ENCODE peak calls at places on chromosomes 5 and 9, in five cellular contexts. A is lower leg skin, U is K562, I is gastrocnemius medialis, L is transverse colon. S is an unnamed sample.

GRCh38 chr9:118522093-118523028 is 818.2 kb downstream of the TLR4 start:
- DNase-seq in A (no peak), U (peak), I (no peak), L (peak), S (peak)

GRCh38 chr9:15086096-15087030 is 176.1 kb upstream of the FREM1 start:
- DNase-seq in A (no peak), U (no peak), I (no peak), L (no peak), S (no peak)

GRCh38 chr5:36374275-36374862 is 72.7 kb upstream of the RANBP3L start:
- DNase-seq in A (peak), U (no peak), I (no peak), L (no peak), S (peak)

GRCh38 chr9:33926746-33927485 is 110.0 kb downstream of the UBE2R2 start:
- DNase-seq in A (no peak), U (no peak), I (no peak), L (no peak), S (no peak)

GRCh38 chr9:71504636-71505035 is 263.7 kb downstream of the CEMIP2 start:
- DNase-seq in A (no peak), U (no peak), I (no peak), L (no peak), S (no peak)

GRCh38 chr5:2096827-2097226 is 214.1 kb upstream of the IRX4 start:
- DNase-seq in A (no peak), U (no peak), I (no peak), L (no peak), S (no peak)

GRCh38 chr5:43168175-43168574 is 23.9 kb upstream of the NIM1K start:
- DNase-seq in A (no peak), U (no peak), I (no peak), L (no peak), S (no peak)

GRCh38 chr9:83935276-83935890 is 14.2 kb upstream of the KIF27 start:
- DNase-seq in A (no peak), U (no peak), I (no peak), L (no peak), S (no peak)

GRCh38 chr5:119207105-119207504 is 136.2 kb downstream of the DMXL1 start:
- DNase-seq in A (no peak), U (no peak), I (no peak), L (no peak), S (no peak)

GRCh38 chr5:40221796-40222195 is 457.9 kb upstream of the PTGER4 start:
- DNase-seq in A (no peak), U (no peak), I (no peak), L (no peak), S (peak)

GRCh38 chr5:15501057-15501791 is 1.2 kb downstream of the FBXL7 start:
- DNase-seq in A (no peak), U (no peak), I (peak), L (peak), S (peak)

GRCh38 chr5:154476343-154477213 is 1.4 kb downstream of the HAND1 start:
- DNase-seq in A (no peak), U (no peak), I (no peak), L (no peak), S (no peak)

GRCh38 chr5:147303976-147304375 is 69.2 kb downstream of the STK32A start:
- DNase-seq in A (no peak), U (no peak), I (no peak), L (no peak), S (peak)
- TF ChIP-seq POLR2A in A (no peak), U (no peak), I (no peak), L (no peak), S (no peak)

DNA sequence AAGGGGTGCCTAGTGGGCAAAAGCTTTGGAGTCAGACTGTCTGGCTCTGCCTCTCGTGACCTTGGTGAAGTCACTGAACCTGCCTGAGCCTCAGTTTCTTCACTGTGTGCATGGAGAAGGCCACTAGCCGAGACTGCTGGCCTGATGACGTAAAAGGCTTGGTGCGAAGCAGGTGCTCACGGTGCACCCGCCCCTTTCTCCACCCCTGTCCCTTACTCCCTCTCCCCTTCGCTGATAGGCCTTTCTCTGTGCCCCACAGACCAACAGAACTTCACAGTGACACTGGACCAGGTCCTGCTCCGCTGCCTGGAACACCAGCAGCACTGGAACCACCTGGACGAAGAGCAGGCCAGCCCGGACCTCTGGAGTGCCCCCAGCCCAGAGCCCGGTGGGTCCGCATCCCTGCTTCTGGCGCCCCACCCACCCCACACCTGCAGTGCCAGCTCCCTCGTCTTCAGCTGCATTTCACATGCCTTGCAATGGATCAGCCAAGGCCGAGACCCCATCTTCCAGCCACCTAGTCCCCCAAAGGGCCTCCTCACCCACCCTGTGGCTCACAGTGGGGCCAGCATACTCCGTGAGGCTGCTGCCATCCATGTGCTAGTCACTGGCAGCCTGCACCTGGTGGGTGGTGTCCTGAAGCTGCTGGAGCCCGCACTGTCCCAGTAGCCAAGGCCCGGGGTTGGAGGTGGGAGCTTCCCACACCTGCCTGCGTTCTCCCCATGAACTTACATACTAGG is 10.4 kb downstream of the FPGS start:
- DNase-seq in A (no peak), U (no peak), I (no peak), L (no peak), S (no peak)
- TF ChIP-seq POLR2A in A (no peak), U (no peak), I (no peak), L (no peak), S (no peak)

DNA sequence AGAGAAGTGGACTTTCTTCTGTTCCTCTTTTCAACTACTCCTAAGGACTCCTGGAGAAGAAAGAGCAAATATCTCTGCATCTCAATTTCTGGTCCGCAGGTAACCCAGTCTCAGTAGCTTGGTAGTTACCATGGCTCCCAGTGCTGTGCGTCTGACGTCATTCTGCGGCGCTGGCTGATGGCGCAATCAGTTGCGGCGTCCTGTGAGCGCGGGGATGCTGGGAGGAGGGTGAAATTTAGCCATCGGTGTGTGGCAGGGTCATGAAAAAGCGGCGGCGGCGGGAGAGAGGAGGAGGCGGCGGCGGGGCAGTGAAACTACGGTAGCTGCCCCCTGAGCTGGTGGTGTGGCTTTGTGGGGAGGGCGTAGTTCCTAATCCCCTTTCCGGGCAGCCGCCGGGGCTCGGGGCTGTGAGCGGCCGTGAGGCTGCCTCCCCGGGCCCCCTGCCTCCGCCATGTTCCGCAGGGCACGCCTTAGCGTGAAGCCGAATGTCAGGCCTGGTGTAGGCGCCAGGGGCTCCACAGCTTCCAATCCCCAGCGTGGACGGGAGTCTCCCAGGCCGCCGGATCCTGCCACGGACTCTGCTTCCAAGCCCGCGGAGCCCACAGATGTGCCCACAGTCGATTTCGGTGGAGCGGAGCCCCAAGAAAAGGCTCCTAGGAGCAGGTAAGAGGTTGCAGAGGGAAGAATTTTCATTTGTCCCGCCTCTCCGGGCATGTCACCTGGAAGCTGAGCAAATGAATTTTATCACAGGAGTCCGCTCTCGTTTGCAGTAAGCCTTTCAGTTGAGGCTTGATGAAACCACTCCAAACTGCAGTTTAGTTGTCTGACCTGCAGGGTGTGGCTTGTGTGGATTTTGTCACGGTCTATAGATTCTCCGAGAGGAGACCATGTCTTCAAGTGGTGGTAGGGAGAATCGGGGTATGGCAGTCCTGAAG is at the start of gene BDP1:
- DNase-seq in A (peak), U (peak), I (peak), L (peak), S (peak)
- TF ChIP-seq POLR2A in A (no peak), U (peak), I (peak), L (peak), S (peak)

GRCh38 chr9:132409828-132410528 is at the start of gene CFAP77:
- DNase-seq in A (no peak), U (peak), I (no peak), L (peak), S (peak)
- TF ChIP-seq POLR2A in A (no peak), U (no peak), I (no peak), L (no peak), S (no peak)

DNA sequence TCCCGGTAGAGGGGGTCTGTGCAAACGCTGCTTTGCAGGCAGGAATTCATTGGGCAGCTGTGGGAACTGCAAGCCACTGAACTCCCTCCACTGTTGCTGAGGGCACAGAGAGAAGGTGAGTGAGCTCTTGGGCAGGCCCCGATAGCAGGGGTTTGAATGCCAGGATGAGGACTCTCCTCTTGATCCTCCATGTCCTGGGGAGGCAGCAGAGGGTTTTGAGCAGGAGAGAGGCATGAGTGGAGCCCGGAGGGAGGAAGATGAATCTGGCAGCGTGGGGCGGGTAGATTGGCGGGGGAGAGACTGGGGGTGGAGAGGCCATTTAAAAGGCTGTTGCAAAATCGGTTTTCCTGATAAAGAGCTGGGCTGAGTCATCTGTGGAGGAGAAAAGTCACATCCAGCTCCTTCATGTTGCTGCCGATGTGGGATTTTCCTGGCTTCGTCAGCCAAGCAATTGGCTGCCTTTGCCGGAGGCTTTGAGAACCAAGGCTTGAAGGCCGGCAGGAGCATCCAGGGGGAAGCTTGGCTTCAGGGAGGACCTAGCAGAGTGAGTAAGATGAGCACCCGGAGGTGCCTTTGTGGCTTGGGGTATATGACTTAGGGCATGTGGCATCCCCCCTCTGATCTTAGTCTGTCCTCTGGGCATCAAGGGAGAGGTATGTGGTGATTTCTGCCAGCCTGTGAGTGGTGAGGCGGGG is at the start of gene SYNPO:
- DNase-seq in A (peak), U (peak), I (peak), L (no peak), S (peak)
- TF ChIP-seq POLR2A in A (no peak), U (no peak), I (no peak), L (no peak), S (peak)

GRCh38 chr5:141490771-141491170 is 1.9 kb downstream of the PCDHGC5 start:
- DNase-seq in A (no peak), U (no peak), I (no peak), L (no peak), S (no peak)

GRCh38 chr5:141493500-141494422 is 4.9 kb downstream of the PCDHGC5 start:
- DNase-seq in A (no peak), U (no peak), I (no peak), L (no peak), S (no peak)

GRCh38 chr5:141490271-141490670 is 1.4 kb downstream of the PCDHGC5 start:
- DNase-seq in A (no peak), U (no peak), I (no peak), L (no peak), S (no peak)

GRCh38 chr5:141491323-141492167 is 2.7 kb downstream of the PCDHGC5 start:
- DNase-seq in A (no peak), U (no peak), I (no peak), L (no peak), S (no peak)

DNA sequence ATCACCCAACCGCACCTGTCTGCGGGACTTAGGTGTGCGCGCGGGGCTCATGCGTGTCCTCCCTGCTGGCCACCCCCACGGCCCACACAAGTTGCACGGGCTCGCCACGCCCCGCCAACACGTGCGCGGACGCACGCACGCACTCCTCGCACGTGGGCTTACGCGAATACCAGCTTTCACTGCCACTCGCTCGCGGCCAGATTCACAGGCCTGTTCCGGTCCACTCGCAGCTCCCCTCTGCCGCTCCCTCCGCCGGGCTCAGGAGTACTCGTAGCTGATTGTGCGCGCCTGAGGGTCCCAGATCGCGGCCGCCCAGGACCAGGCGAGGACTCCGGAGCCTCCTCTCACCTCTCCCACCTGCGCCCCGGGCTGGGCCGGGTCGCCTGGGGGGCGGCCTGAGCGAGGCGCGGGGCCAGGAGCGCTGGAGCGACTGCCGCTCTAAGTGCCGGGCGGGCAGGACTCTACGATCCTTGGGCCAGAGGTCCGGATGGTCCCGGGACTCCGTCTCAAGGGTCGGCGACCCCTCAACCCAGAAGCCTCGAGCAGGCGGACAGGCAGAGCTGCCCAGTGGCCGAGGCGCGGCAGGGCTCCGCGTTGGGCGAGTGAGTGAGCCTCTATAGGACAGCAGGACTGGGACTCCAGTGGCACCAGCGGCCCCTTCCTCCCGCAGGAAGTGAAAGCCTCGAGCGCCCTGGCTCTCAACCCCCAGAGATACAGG is 3.4 kb downstream of the PCDHGC5 start:
- DNase-seq in A (no peak), U (no peak), I (no peak), L (no peak), S (no peak)
- TF ChIP-seq POLR2A in A (no peak), U (no peak), I (no peak), L (no peak), S (no peak)

DNA sequence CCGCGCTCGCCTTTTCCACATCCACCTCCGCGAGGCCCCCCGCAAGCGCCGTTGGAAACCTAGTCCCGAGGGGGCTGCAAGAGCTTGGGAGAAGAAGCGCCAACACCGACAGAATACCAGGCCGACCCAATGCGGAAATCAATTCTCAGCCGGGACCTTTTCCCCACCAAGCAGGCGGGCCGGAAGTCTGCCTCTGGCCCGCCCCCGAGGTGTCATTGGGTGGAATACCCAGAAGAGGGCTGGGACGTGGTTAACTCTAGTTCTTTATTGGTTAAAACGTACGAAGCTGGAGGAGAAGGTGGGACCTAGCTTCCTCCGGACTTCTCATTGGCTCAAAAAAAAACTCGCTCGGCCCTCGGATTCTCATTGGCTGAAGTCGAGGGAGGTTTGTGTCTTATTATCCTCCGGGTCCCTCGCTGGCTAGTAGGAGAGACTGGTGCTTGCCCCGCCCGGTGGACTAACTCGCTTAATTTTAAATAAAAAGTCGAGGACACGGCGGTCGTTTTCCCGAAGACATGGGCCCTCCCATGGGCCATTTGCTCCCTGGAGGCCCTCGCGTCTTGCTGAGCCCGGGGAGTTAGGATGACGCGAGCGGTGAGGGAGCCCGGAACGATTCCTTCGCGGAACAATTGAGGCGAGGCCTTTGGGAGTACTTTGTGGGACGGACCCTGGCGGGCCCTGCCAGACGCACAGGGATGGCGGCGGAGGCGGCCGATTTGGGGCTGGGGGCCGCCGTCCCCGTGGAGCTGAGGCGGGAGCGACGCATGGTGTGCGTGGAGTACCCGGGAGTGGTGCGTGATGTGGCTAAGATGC is at the start of gene GTF3C5:
- DNase-seq in A (peak), U (peak), I (peak), L (peak), S (peak)
- TF ChIP-seq POLR2A in A (no peak), U (peak), I (peak), L (peak), S (peak)

GRCh38 chr9:88076286-88077070 is 61.8 kb downstream of the SPATA31C2 start:
- DNase-seq in A (peak), U (peak), I (peak), L (peak), S (peak)
- TF ChIP-seq POLR2A in A (no peak), U (no peak), I (no peak), L (peak), S (peak)

GRCh38 chr9:106874031-106874430 is 11.1 kb downstream of the ZNF462 start:
- DNase-seq in A (no peak), U (no peak), I (no peak), L (no peak), S (no peak)
- TF ChIP-seq POLR2A in A (no peak), U (no peak), I (no peak), L (no peak), S (no peak)

DNA sequence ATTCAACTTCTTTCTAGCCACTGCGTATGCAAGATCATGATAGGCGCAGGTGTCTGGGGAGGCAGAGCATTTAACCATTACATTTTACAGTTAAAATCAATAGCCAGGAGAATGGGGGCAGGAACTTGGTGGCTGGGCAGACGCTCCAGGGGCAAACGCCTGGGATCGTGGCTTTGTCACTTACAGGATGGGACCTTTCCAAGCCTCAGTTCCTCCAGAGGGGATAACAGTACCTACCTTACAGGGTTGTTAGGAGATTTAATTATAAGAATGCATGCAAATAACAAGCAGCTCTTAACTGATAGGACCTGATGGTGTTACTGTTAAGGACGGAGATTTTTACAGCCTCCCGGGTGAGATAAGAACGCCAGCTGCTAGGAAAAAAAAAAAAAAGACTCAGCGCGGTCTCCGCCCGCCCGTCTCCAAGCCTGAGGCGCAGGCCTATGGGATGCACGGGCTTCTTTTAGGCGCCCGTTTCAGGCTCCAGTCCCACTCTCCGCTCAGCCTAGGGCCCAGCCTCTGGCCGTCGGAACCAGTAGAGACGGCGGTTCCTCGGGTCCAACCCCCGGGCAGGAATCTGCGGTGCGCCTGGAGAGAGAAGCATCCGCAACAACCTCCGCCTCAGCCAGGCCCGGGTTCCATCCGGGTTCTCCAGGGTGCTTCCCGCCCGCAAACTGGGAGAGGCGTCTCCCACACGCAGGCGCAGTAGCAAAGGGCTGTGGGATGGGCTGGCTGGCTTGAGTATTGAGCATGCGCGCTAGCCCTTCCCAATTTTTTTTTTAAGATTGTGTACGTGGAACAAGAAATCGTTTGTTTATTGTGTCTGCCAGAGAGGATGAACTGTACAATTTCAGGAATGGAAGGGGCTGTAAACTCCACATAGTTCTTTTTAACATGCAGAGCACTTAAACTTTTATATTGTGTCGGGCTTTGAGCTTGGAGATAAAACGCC is at the start of gene FAM200C:
- DNase-seq in A (peak), U (peak), I (peak), L (peak), S (peak)
- TF ChIP-seq POLR2A in A (no peak), U (peak), I (peak), L (peak), S (peak)